ENCODE peak calls at places on chromosomes 11 and 22, in seven cellular contexts. W is HepG2, H is H1, A is K562, N is HCT116, C is SK-N-SH, P is GM12878. S is an unnamed sample.
A peak's percentile ranks its signal among the peaks of the same experiment; 100 is the strongest.

GRCh38 chr11:58726594-58727414 is 4.9 kb downstream of the GLYAT start:
- DNase-seq in W (no peak), P (no peak), N (no peak), C (peak; percentile 7), H (no peak), A (no peak), S (no peak)

GRCh38 chr11:65858354-65859133 is 564 bp upstream of the CFL1 start:
- DNase-seq in A (no peak), C (no peak), H (no peak), W (no peak), N (no peak), P (no peak), S (no peak)

GRCh38 chr11:110311783-110312578 is 15.6 kb upstream of the RDX start:
- DNase-seq in H (no peak), P (no peak), C (no peak), W (no peak), N (no peak), A (peak; percentile 19), S (no peak)

GRCh38 chr22:46586123-46586519 is 34.1 kb upstream of the GRAMD4 start:
- DNase-seq in A (peak; percentile 52), W (no peak), N (no peak), H (no peak), P (no peak), C (no peak), S (no peak)

GRCh38 chr22:37546436-37547248 is 13.6 kb upstream of the CDC42EP1 start:
- DNase-seq in C (no peak), W (peak; percentile 67), N (no peak), H (no peak), P (no peak), A (no peak), S (no peak)

GRCh38 chr11:77249427-77249826 is 52.1 kb downstream of the GDPD4 start:
- DNase-seq in N (peak; percentile 27), A (no peak), C (no peak), H (no peak), W (no peak), P (no peak), S (no peak)

GRCh38 chr11:96708469-96708868 is 318.7 kb downstream of the JRKL start:
- DNase-seq in N (no peak), P (no peak), H (no peak), W (no peak), C (no peak), A (no peak), S (no peak)

GRCh38 chr22:50016988-50017700 is 4.6 kb upstream of the IL17REL start:
- DNase-seq in P (peak; percentile 66), N (no peak), C (peak; percentile 27), H (no peak), A (no peak), W (no peak), S (no peak)

GRCh38 chr22:49738566-49738965 is 89.1 kb downstream of the BRD1 start:
- DNase-seq in H (no peak), W (no peak), A (no peak), N (no peak), C (no peak), P (no peak), S (no peak)

GRCh38 chr11:69444381-69445130 is 36.9 kb upstream of the LINC01488 start:
- DNase-seq in A (peak; percentile 85), P (no peak), C (no peak), H (peak; percentile 74), N (no peak), W (peak; percentile 21), S (peak; percentile 74)

GRCh38 chr11:47071871-47072270 is 104.8 kb downstream of the ARFGAP2 start:
- DNase-seq in W (no peak), A (no peak), C (peak; percentile 14), N (no peak), H (no peak), P (no peak), S (no peak)

GRCh38 chr11:26753738-26754504 is 32.1 kb upstream of the SLC5A12 start:
- DNase-seq in W (peak; percentile 56), H (no peak), P (no peak), N (peak; percentile 2), C (peak; percentile 45), A (peak; percentile 8), S (peak; percentile 77)

GRCh38 chr11:20097319-20098221 is 62.7 kb downstream of the DBX1 start:
- DNase-seq in C (no peak), W (no peak), A (no peak), N (no peak), P (no peak), H (no peak), S (no peak)

DNA sequence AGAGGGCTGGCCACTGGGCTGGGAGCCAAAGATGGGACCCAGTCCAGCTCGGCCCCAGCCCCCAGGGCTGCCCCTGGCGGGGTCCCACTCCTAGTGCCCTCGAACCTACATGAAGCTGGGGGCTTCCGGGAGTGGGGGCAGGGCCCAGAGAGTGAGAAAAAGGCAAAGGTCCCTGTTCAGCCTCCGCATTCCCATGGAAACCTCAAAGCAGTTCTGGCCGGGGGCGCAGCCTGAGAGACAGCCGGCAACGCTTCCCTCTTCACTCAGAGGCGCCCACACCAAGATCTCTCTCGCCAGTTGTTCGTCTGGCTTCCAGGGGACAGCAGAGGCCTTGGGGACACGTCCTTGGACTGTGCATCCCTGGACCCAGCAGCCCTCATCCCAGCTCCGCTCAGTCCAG is 22.3 kb upstream of the ARHGAP8 start:
- DNase-seq in W (no peak), A (no peak), N (no peak), C (no peak), H (peak; percentile 46), P (no peak), S (no peak)
- TF ChIP-seq JUND in W (no peak), A (no peak), N (no peak), C (no peak), H (no peak), P (no peak), S (no peak)

GRCh38 chr11:32005786-32006406 is 85.0 kb upstream of the RCN1 start:
- DNase-seq in A (no peak), N (no peak), W (no peak), H (no peak), P (no peak), C (no peak), S (no peak)

GRCh38 chr11:32003335-32003734 is 87.5 kb upstream of the RCN1 start:
- DNase-seq in A (no peak), H (no peak), P (no peak), W (no peak), N (no peak), C (no peak), S (no peak)

GRCh38 chr11:32002311-32002710 is 88.6 kb upstream of the RCN1 start:
- DNase-seq in C (no peak), P (no peak), N (no peak), W (no peak), H (no peak), A (no peak), S (no peak)

GRCh38 chr11:32008879-32009548 is 81.9 kb upstream of the RCN1 start:
- DNase-seq in C (no peak), N (no peak), H (no peak), P (no peak), A (no peak), W (no peak), S (no peak)

DNA sequence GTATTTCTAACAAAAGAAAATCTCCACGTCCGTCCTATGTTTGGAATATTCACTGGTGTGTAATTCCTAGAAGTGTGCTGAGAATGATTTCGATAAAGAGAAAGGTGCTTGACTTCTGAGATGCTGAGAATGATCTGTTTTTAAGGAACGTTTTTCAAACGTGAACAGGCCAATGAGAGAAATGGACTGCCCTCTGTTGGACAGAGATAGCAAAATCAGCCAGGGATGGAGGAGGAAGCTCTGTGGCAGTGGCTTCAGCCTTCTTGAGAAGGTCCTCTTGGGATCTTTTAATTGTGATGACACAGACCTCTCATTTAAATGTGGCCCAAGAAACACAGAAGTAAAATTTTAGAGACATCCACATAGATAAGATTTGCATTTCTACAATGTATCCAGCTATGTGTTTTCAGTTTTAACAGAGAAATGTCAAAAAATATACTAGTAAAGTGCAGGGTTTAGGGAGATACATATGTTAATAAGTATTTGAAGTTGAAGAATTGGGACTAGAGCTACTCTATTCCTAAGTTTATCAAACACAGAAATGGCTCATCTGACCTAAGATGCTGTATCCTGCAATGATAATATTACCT is 84.0 kb upstream of the RCN1 start:
- DNase-seq in N (peak; percentile 35), C (peak; percentile 42), W (peak; percentile 13), H (no peak), A (peak; percentile 46), P (peak; percentile 11), S (peak; percentile 69)
- TF ChIP-seq JUND in N (no peak), C (no peak), W (no peak), H (no peak), A (no peak), P (no peak), S (no peak)

DNA sequence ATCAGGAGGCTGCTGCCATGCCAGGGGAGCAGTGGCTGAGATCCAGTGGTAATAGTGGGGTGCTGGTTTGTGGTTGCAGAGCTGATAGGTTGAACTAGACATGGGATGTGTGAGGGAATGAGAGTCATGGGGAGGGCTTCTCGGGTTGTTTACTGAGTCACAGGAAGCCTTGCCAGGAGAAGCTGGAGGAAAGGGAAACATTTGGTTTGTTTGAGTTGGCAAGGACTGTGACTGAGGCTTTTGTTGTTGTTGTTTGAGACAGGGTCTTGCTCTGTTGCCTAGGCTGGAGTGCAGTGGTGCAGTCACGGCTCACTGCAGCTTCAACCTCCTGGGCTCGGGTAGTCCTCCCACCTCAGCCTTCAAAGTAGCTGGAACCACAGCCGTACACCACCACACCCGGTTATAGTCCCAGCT is 49.3 kb downstream of the CABIN1 start:
- DNase-seq in P (no peak), N (no peak), W (no peak), A (no peak), C (no peak), H (no peak), S (peak; percentile 25)
- TF ChIP-seq JUND in P (no peak), N (no peak), W (no peak), A (no peak), C (no peak), H (no peak), S (no peak)

GRCh38 chr11:134676516-134677287 is 264.7 kb upstream of the B3GAT1 start:
- DNase-seq in P (no peak), H (no peak), C (no peak), A (no peak), W (no peak), N (no peak), S (no peak)

GRCh38 chr11:134678744-134679143 is 266.7 kb upstream of the B3GAT1 start:
- DNase-seq in C (no peak), W (no peak), H (no peak), P (no peak), A (no peak), N (no peak), S (no peak)

GRCh38 chr11:134678152-134678551 is 266.1 kb upstream of the B3GAT1 start:
- DNase-seq in W (no peak), C (no peak), A (no peak), N (no peak), P (no peak), H (no peak), S (no peak)

GRCh38 chr11:134675983-134676382 is 263.9 kb upstream of the B3GAT1 start:
- DNase-seq in C (no peak), N (no peak), W (no peak), H (no peak), P (no peak), A (no peak), S (no peak)

DNA sequence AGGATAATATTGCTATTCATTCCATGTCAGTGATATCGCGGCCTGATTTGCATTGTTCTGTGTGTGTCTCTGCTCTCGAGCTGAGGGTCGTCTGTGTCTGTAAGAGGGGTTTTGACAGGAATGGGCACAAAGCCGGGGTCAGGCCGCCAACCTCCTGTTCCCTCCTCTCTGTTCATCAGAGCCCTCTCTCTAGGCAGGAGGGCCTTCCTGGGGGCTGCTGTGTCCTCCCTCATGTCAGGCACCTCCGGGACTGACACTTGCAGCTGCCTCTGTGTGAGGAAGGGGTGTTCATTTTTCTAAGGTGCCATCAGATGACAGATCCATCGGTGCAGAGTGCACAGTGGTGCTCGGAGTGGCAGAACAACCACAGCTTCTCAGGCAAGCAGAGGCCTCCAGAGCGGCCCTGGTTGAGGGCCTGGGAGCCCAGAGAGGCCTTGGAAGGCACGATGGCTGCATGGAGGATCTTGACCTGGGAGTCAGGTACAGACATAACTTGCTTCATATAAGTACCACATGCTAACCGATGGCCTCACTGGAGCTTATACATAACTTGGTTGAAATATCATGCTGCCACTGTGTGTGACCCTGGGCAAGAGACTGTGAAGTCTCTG is 265.4 kb upstream of the B3GAT1 start:
- DNase-seq in W (no peak), A (no peak), N (no peak), H (no peak), P (no peak), C (no peak), S (no peak)
- TF ChIP-seq JUND in W (no peak), A (no peak), N (no peak), H (no peak), P (no peak), C (no peak), S (no peak)